ENCODE peak calls at places on chromosomes 12 and 14, in four cellular contexts. A is mammary epithelial cell, K is psoas muscle, M is right cardiac atrium. S is an unnamed sample.

GRCh38 chr14:68902357-68902756 is 76.7 kb downstream of the ACTN1 start:
- DNase-seq in A (no peak), K (peak), M (no peak), S (no peak)

GRCh38 chr14:58191763-58192596 is 8.0 kb upstream of the ACTR10 start:
- DNase-seq in A (no peak), K (no peak), M (no peak), S (no peak)

GRCh38 chr14:29584992-29585391 is 342.7 kb downstream of the PRKD1 start:
- DNase-seq in A (no peak), K (peak), M (peak), S (no peak)

GRCh38 chr12:9041321-9041720 is 52.0 kb downstream of the KLRG1 start:
- DNase-seq in A (peak), K (no peak), M (no peak), S (no peak)

GRCh38 chr12:47312794-47313426 is 233.2 kb upstream of the AMIGO2 start:
- DNase-seq in A (no peak), K (no peak), M (no peak), S (no peak)

GRCh38 chr14:73762375-73762822 is 48.2 kb upstream of the PNMA1 start:
- DNase-seq in A (no peak), K (no peak), M (no peak), S (no peak)

GRCh38 chr12:100106861-100107260 is 35.8 kb downstream of the BLTP3B start:
- DNase-seq in A (no peak), K (no peak), M (no peak), S (no peak)

GRCh38 chr14:37150414-37150813 is 22.0 kb downstream of the SLC25A21 start:
- DNase-seq in A (peak), K (no peak), M (no peak), S (peak)

GRCh38 chr14:101199028-101199770 is 295.7 kb upstream of the RTL1 start:
- DNase-seq in A (no peak), K (peak), M (no peak), S (no peak)

GRCh38 chr14:102998393-102998792 is 59.0 kb downstream of the CDC42BPB start:
- DNase-seq in A (no peak), K (peak), M (no peak), S (no peak)

GRCh38 chr14:93331375-93332031 is 1.3 kb downstream of the BTBD7 start:
- DNase-seq in A (no peak), K (peak), M (peak), S (no peak)

GRCh38 chr14:61609143-61609851 is 86.0 kb upstream of the HIF1A start:
- DNase-seq in A (peak), K (peak), M (no peak), S (no peak)

GRCh38 chr12:6354539-6355393 is 12.9 kb upstream of the TNFRSF1A start:
- DNase-seq in A (no peak), K (no peak), M (no peak), S (no peak)

GRCh38 chr12:127373572-127373971 is 893.4 kb upstream of the TMEM132C start:
- DNase-seq in A (no peak), K (no peak), M (no peak), S (no peak)

GRCh38 chr12:62635630-62636029 is 169.0 kb downstream of the MON2 start:
- DNase-seq in A (no peak), K (no peak), M (no peak), S (no peak)

GRCh38 chr14:70622111-70622712 is 19.5 kb upstream of the TTC9 start:
- DNase-seq in A (peak), K (no peak), M (no peak), S (peak)

GRCh38 chr14:61761557-61761956 is 663 bp upstream of the SNAPC1 start:
- DNase-seq in A (no peak), K (no peak), M (no peak), S (no peak)

GRCh38 chr14:59964251-59965007 is 44.5 kb downstream of the LRRC9 start:
- DNase-seq in A (no peak), K (no peak), M (no peak), S (no peak)

GRCh38 chr14:60331201-60332045 is 82.4 kb downstream of the PPM1A start:
- DNase-seq in A (no peak), K (peak), M (peak), S (peak)

GRCh38 chr12:68497702-68498101 is 113.0 kb upstream of the RAP1B start:
- DNase-seq in A (peak), K (no peak), M (no peak), S (peak)

GRCh38 chr12:47990351-47991105 is 13.7 kb downstream of the COL2A1 start:
- DNase-seq in A (no peak), K (no peak), M (no peak), S (no peak)

GRCh38 chr12:62900686-62901272 is 34.2 kb downstream of the PPM1H start:
- DNase-seq in A (no peak), K (no peak), M (no peak), S (no peak)

GRCh38 chr12:57471661-57472060 is 8.0 kb downstream of the ARHGAP9 start:
- DNase-seq in A (no peak), K (no peak), M (no peak), S (no peak)

GRCh38 chr14:67515386-67516079 is 17.6 kb upstream of the PLEKHH1 start:
- DNase-seq in A (no peak), K (peak), M (no peak), S (peak)

GRCh38 chr12:71216725-71217579 is 59.2 kb upstream of the TSPAN8 start:
- DNase-seq in A (peak), K (no peak), M (no peak), S (peak)

GRCh38 chr12:79441534-79441933 is 249.2 kb downstream of the PAWR start:
- DNase-seq in A (no peak), K (no peak), M (no peak), S (no peak)

GRCh38 chr12:84502907-84503787 is 409.5 kb downstream of the SLC6A15 start:
- DNase-seq in A (peak), K (no peak), M (peak), S (peak)

GRCh38 chr12:92745874-92746553 is 43.2 kb downstream of the PLEKHG7 start:
- DNase-seq in A (peak), K (peak), M (peak), S (peak)

GRCh38 chr14:75307700-75308379 is 29.2 kb downstream of the FOS start:
- DNase-seq in A (peak), K (peak), M (peak), S (peak)

GRCh38 chr12:57227315-57228115 is 2.0 kb upstream of the SHMT2 start:
- DNase-seq in A (peak), K (no peak), M (no peak), S (no peak)

S was measured in A673.